ENCODE peak calls at places on chromosome 19, in five cellular contexts. One of them, this sample, is unnamed.

GRCh38 chr19:51341066-51341465 is 873 bp downstream of the VSIG10L start:
- DNase-seq in AG04450: no peak
- DNase-seq in SW480: no peak
- DNase-seq in bronchial epithelial cell: no peak
- DNase-seq in amniotic stem cell: no peak
- DNase-seq in this sample: no peak

GRCh38 chr19:46287585-46287984 is 9.3 kb upstream of the HIF3A start:
- DNase-seq in bronchial epithelial cell: peak; percentile 60
- DNase-seq in amniotic stem cell: no peak
- DNase-seq in SW480: peak; percentile 47
- DNase-seq in AG04450: no peak
- DNase-seq in this sample: no peak

GRCh38 chr19:37997911-37998344 is 90.9 kb downstream of the SIPA1L3 start:
- DNase-seq in bronchial epithelial cell: peak; percentile 91
- DNase-seq in AG04450: peak; percentile 72
- DNase-seq in SW480: peak; percentile 64
- DNase-seq in amniotic stem cell: peak; percentile 75
- DNase-seq in this sample: peak; percentile 53

GRCh38 chr19:13506550-13506878 is 235 bp upstream of the CACNA1A start:
- DNase-seq in AG04450: peak; percentile 26
- DNase-seq in SW480: no peak
- DNase-seq in amniotic stem cell: no peak
- DNase-seq in bronchial epithelial cell: no peak
- DNase-seq in this sample: no peak

GRCh38 chr19:56972291-56972914 is 131.9 kb upstream of the PEG3 start:
- DNase-seq in bronchial epithelial cell: no peak
- DNase-seq in AG04450: no peak
- DNase-seq in SW480: no peak
- DNase-seq in amniotic stem cell: no peak
- DNase-seq in this sample: no peak

GRCh38 chr19:4851551-4852290 is 15.7 kb downstream of the PLIN3 start:
- DNase-seq in amniotic stem cell: no peak
- DNase-seq in SW480: no peak
- DNase-seq in bronchial epithelial cell: no peak
- DNase-seq in AG04450: no peak
- DNase-seq in this sample: no peak

GRCh38 chr19:4639531-4640246 is 373 bp downstream of the TNFAIP8L1 start:
- DNase-seq in bronchial epithelial cell: no peak
- DNase-seq in amniotic stem cell: no peak
- DNase-seq in AG04450: no peak
- DNase-seq in SW480: no peak
- DNase-seq in this sample: no peak

GRCh38 chr19:45446944-45447343 is 20.9 kb upstream of the FOSB start:
- DNase-seq in amniotic stem cell: no peak
- DNase-seq in bronchial epithelial cell: peak; percentile 99
- DNase-seq in AG04450: no peak
- DNase-seq in SW480: no peak
- DNase-seq in this sample: no peak

GRCh38 chr19:38718747-38719543 is 25.3 kb downstream of the CAPN12 start:
- DNase-seq in SW480: peak; percentile 58
- DNase-seq in bronchial epithelial cell: no peak
- DNase-seq in amniotic stem cell: no peak
- DNase-seq in AG04450: no peak
- DNase-seq in this sample: no peak

GRCh38 chr19:58407658-58408151 is 744 bp upstream of the ZNF584 start:
- DNase-seq in bronchial epithelial cell: no peak
- DNase-seq in amniotic stem cell: no peak
- DNase-seq in AG04450: no peak
- DNase-seq in SW480: peak; percentile 36
- DNase-seq in this sample: no peak

GRCh38 chr19:49165111-49165750 is 7.6 kb downstream of the TRPM4 start:
- DNase-seq in bronchial epithelial cell: peak; percentile 18
- DNase-seq in SW480: no peak
- DNase-seq in AG04450: no peak
- DNase-seq in amniotic stem cell: no peak
- DNase-seq in this sample: no peak

GRCh38 chr19:39038098-39038497 is 5.7 kb upstream of the FBXO27 start:
- DNase-seq in bronchial epithelial cell: peak; percentile 67
- DNase-seq in AG04450: no peak
- DNase-seq in amniotic stem cell: no peak
- DNase-seq in SW480: peak; percentile 58
- DNase-seq in this sample: no peak

GRCh38 chr19:869245-870177 is 10.0 kb downstream of the CFD start:
- DNase-seq in SW480: no peak
- DNase-seq in bronchial epithelial cell: peak; percentile 82
- DNase-seq in AG04450: peak; percentile 90
- DNase-seq in amniotic stem cell: peak; percentile 90
- DNase-seq in this sample: peak; percentile 91

GRCh38 chr19:3358392-3358918 is 7.9 kb upstream of the NFIC start:
- DNase-seq in SW480: no peak
- DNase-seq in bronchial epithelial cell: no peak
- DNase-seq in amniotic stem cell: no peak
- DNase-seq in AG04450: no peak
- DNase-seq in this sample: no peak